ENCODE peak calls at places on chromosomes 13 and 19, in six cellular contexts. One of them, this sample, is unnamed.

GRCh38 chr19:7897289-7897688 is 6.4 kb upstream of the MAP2K7 start:
- DNase-seq in GF-D8: no peak
- DNase-seq in right cardiac atrium: no peak
- DNase-seq in stimulated activated CD4-positive, alpha-beta T cell treated with anti-CD3 and anti-CD28 coated beads, Interleukin-15, amount 100 ng/mL, for 1 hour: no peak
- DNase-seq in smooth muscle cell of the brain vasculature: no peak
- DNase-seq in mesothelial cell of epicardium: no peak
- DNase-seq in this sample: no peak

GRCh38 chr13:65594255-65594654 is 1635.9 kb downstream of the PCDH9 start:
- DNase-seq in smooth muscle cell of the brain vasculature: no peak
- DNase-seq in GF-D8: no peak
- DNase-seq in stimulated activated CD4-positive, alpha-beta T cell treated with anti-CD3 and anti-CD28 coated beads, Interleukin-15, amount 100 ng/mL, for 1 hour: no peak
- DNase-seq in right cardiac atrium: no peak
- DNase-seq in mesothelial cell of epicardium: no peak
- DNase-seq in this sample: no peak

GRCh38 chr19:55259540-55260210 is 858 bp upstream of the PPP6R1 start:
- DNase-seq in right cardiac atrium: peak; percentile 81
- DNase-seq in smooth muscle cell of the brain vasculature: no peak
- DNase-seq in GF-D8: no peak
- DNase-seq in mesothelial cell of epicardium: no peak
- DNase-seq in stimulated activated CD4-positive, alpha-beta T cell treated with anti-CD3 and anti-CD28 coated beads, Interleukin-15, amount 100 ng/mL, for 1 hour: no peak
- DNase-seq in this sample: no peak

GRCh38 chr13:53126803-53127202 is 98.2 kb downstream of the OLFM4 start:
- DNase-seq in right cardiac atrium: peak; percentile 68
- DNase-seq in stimulated activated CD4-positive, alpha-beta T cell treated with anti-CD3 and anti-CD28 coated beads, Interleukin-15, amount 100 ng/mL, for 1 hour: no peak
- DNase-seq in GF-D8: no peak
- DNase-seq in mesothelial cell of epicardium: no peak
- DNase-seq in smooth muscle cell of the brain vasculature: no peak
- DNase-seq in this sample: no peak

GRCh38 chr19:5253403-5254110 is 87.1 kb downstream of the PTPRS start:
- DNase-seq in GF-D8: no peak
- DNase-seq in smooth muscle cell of the brain vasculature: no peak
- DNase-seq in right cardiac atrium: peak; percentile 62
- DNase-seq in mesothelial cell of epicardium: no peak
- DNase-seq in stimulated activated CD4-positive, alpha-beta T cell treated with anti-CD3 and anti-CD28 coated beads, Interleukin-15, amount 100 ng/mL, for 1 hour: no peak
- DNase-seq in this sample: no peak

GRCh38 chr13:19067767-19068166 is 113.9 kb downstream of the TUBA3C start:
- DNase-seq in right cardiac atrium: no peak
- DNase-seq in smooth muscle cell of the brain vasculature: no peak
- DNase-seq in GF-D8: no peak
- DNase-seq in stimulated activated CD4-positive, alpha-beta T cell treated with anti-CD3 and anti-CD28 coated beads, Interleukin-15, amount 100 ng/mL, for 1 hour: no peak
- DNase-seq in mesothelial cell of epicardium: no peak
- DNase-seq in this sample: no peak

GRCh38 chr19:10565028-10565566 is 713 bp downstream of the KRI1 start:
- DNase-seq in smooth muscle cell of the brain vasculature: no peak
- DNase-seq in mesothelial cell of epicardium: no peak
- DNase-seq in GF-D8: peak; percentile 8
- DNase-seq in stimulated activated CD4-positive, alpha-beta T cell treated with anti-CD3 and anti-CD28 coated beads, Interleukin-15, amount 100 ng/mL, for 1 hour: peak; percentile 39
- DNase-seq in right cardiac atrium: peak; percentile 77
- DNase-seq in this sample: no peak

GRCh38 chr19:40529093-40529954 is 47.3 kb upstream of the SHKBP1 start:
- DNase-seq in stimulated activated CD4-positive, alpha-beta T cell treated with anti-CD3 and anti-CD28 coated beads, Interleukin-15, amount 100 ng/mL, for 1 hour: peak; percentile 85
- DNase-seq in right cardiac atrium: peak; percentile 94
- DNase-seq in GF-D8: peak; percentile 14
- DNase-seq in smooth muscle cell of the brain vasculature: peak; percentile 37
- DNase-seq in mesothelial cell of epicardium: peak; percentile 76
- DNase-seq in this sample: peak; percentile 66

GRCh38 chr13:24165746-24166145 is 5.2 kb downstream of the SPATA13 start:
- DNase-seq in right cardiac atrium: no peak
- DNase-seq in mesothelial cell of epicardium: no peak
- DNase-seq in stimulated activated CD4-positive, alpha-beta T cell treated with anti-CD3 and anti-CD28 coated beads, Interleukin-15, amount 100 ng/mL, for 1 hour: no peak
- DNase-seq in GF-D8: no peak
- DNase-seq in smooth muscle cell of the brain vasculature: no peak
- DNase-seq in this sample: no peak

GRCh38 chr19:15812059-15812722 is 3.3 kb downstream of the OR10H1 start:
- DNase-seq in mesothelial cell of epicardium: no peak
- DNase-seq in right cardiac atrium: no peak
- DNase-seq in smooth muscle cell of the brain vasculature: no peak
- DNase-seq in GF-D8: peak; percentile 53
- DNase-seq in stimulated activated CD4-positive, alpha-beta T cell treated with anti-CD3 and anti-CD28 coated beads, Interleukin-15, amount 100 ng/mL, for 1 hour: no peak
- DNase-seq in this sample: no peak

GRCh38 chr13:96982672-96983071 is 11.6 kb downstream of the OXGR1 start:
- DNase-seq in mesothelial cell of epicardium: no peak
- DNase-seq in GF-D8: peak; percentile 70
- DNase-seq in stimulated activated CD4-positive, alpha-beta T cell treated with anti-CD3 and anti-CD28 coated beads, Interleukin-15, amount 100 ng/mL, for 1 hour: no peak
- DNase-seq in right cardiac atrium: no peak
- DNase-seq in smooth muscle cell of the brain vasculature: no peak
- DNase-seq in this sample: no peak

GRCh38 chr13:70666883-70667282 is 558.6 kb upstream of the KLHL1 start:
- DNase-seq in mesothelial cell of epicardium: no peak
- DNase-seq in stimulated activated CD4-positive, alpha-beta T cell treated with anti-CD3 and anti-CD28 coated beads, Interleukin-15, amount 100 ng/mL, for 1 hour: no peak
- DNase-seq in GF-D8: no peak
- DNase-seq in smooth muscle cell of the brain vasculature: no peak
- DNase-seq in right cardiac atrium: no peak
- DNase-seq in this sample: no peak

GRCh38 chr19:3692141-3693029 is 7.9 kb downstream of the PIP5K1C start:
- DNase-seq in right cardiac atrium: no peak
- DNase-seq in GF-D8: no peak
- DNase-seq in smooth muscle cell of the brain vasculature: no peak
- DNase-seq in mesothelial cell of epicardium: no peak
- DNase-seq in stimulated activated CD4-positive, alpha-beta T cell treated with anti-CD3 and anti-CD28 coated beads, Interleukin-15, amount 100 ng/mL, for 1 hour: peak; percentile 41
- DNase-seq in this sample: no peak

GRCh38 chr13:50732712-50733111 is 110.8 kb downstream of the DLEU7 start:
- DNase-seq in stimulated activated CD4-positive, alpha-beta T cell treated with anti-CD3 and anti-CD28 coated beads, Interleukin-15, amount 100 ng/mL, for 1 hour: no peak
- DNase-seq in mesothelial cell of epicardium: no peak
- DNase-seq in smooth muscle cell of the brain vasculature: peak; percentile 28
- DNase-seq in right cardiac atrium: no peak
- DNase-seq in GF-D8: no peak
- DNase-seq in this sample: no peak

This sample was measured in NCI-H1048.